ENCODE peak calls at places on chromosomes 16 and 17, in five cellular contexts. F is Panc1, X is left lung, P is PC-3, I is GM12878. O is an unnamed sample.
A peak's percentile ranks its signal among the peaks of the same experiment; 100 is the strongest.

GRCh38 chr16:88886915-88887521 is 20.6 kb upstream of the PABPN1L start:
- DNase-seq in I (no peak), F (no peak), P (no peak), X (peak; percentile 42), O (no peak)

GRCh38 chr16:85902366-85903155 is 3.6 kb downstream of the IRF8 start:
- DNase-seq in P (no peak), F (no peak), I (peak; percentile 92), X (no peak), O (no peak)

GRCh38 chr16:20774703-20775362 is 11.0 kb downstream of the ACSM3 start:
- DNase-seq in X (peak; percentile 86), P (peak; percentile 83), I (peak; percentile 9), F (peak; percentile 73), O (peak; percentile 49)

GRCh38 chr16:20388854-20389253 is 15.7 kb downstream of the PDILT start:
- DNase-seq in F (no peak), I (no peak), P (no peak), X (no peak), O (no peak)

GRCh38 chr17:9062399-9062902 is 41.1 kb downstream of the NTN1 start:
- DNase-seq in I (no peak), P (no peak), F (no peak), X (no peak), O (no peak)

GRCh38 chr16:72464597-72465368 is 292.8 kb upstream of the PMFBP1 start:
- DNase-seq in X (no peak), P (no peak), F (no peak), I (no peak), O (no peak)

GRCh38 chr16:19218581-19218980 is 50.5 kb downstream of the SYT17 start:
- DNase-seq in P (no peak), F (no peak), I (no peak), X (no peak), O (no peak)

GRCh38 chr16:53558665-53559064 is 55.7 kb upstream of the AKTIP start:
- DNase-seq in X (no peak), P (no peak), F (no peak), I (no peak), O (no peak)

GRCh38 chr16:46947900-46948547 is 25.4 kb downstream of the DNAJA2 start:
- DNase-seq in X (no peak), P (peak; percentile 53), F (no peak), I (peak; percentile 32), O (peak; percentile 26)

GRCh38 chr17:312476-313148 is 40.0 kb downstream of the RPH3AL start:
- DNase-seq in X (no peak), F (no peak), P (no peak), I (no peak), O (no peak)

GRCh38 chr17:57413848-57414651 is 157.7 kb downstream of the MSI2 start:
- DNase-seq in P (peak; percentile 71), I (no peak), X (no peak), F (no peak), O (no peak)

GRCh38 chr16:87127061-87127765 is 190.0 kb downstream of the C16orf95 start:
- DNase-seq in X (no peak), I (no peak), P (no peak), F (no peak), O (peak; percentile 70)

GRCh38 chr16:69049146-69049545 is 56.3 kb upstream of the HAS3 start:
- DNase-seq in F (no peak), I (no peak), P (peak; percentile 32), X (no peak), O (peak; percentile 87)

GRCh38 chr17:73182616-73183310 is 10.1 kb upstream of the COG1 start:
- DNase-seq in I (no peak), X (no peak), F (no peak), P (no peak), O (no peak)

GRCh38 chr16:1331712-1332617 is 1.5 kb upstream of the BAIAP3 start:
- DNase-seq in P (peak; percentile 55), F (no peak), X (peak; percentile 78), I (peak; percentile 39), O (peak; percentile 32)

GRCh38 chr16:81713295-81713772 is 65.8 kb upstream of the PLCG2 start:
- DNase-seq in X (no peak), P (no peak), I (no peak), F (no peak), O (no peak)

GRCh38 chr16:83779881-83780280 is 27.9 kb upstream of the HSBP1 start:
- DNase-seq in X (no peak), F (no peak), P (peak; percentile 25), I (no peak), O (peak; percentile 66)

GRCh38 chr17:80212109-80212508 is 8.0 kb downstream of the SGSH start:
- DNase-seq in X (no peak), F (no peak), P (no peak), I (no peak), O (no peak)

GRCh38 chr17:8016632-8017424 is 14.4 kb downstream of the GUCY2D start:
- DNase-seq in X (peak; percentile 85), F (no peak), P (peak; percentile 65), I (no peak), O (peak; percentile 28)

GRCh38 chr16:50414152-50414551 is 45.4 kb upstream of the BRD7 start:
- DNase-seq in X (no peak), I (no peak), F (no peak), P (no peak), O (no peak)

GRCh38 chr17:42249681-42250446 is 26.3 kb downstream of the STAT5B start:
- DNase-seq in P (no peak), X (no peak), I (peak; percentile 17), F (no peak), O (no peak)

GRCh38 chr17:17823433-17824118 is 13.2 kb downstream of the SREBF1 start:
- DNase-seq in P (peak; percentile 96), I (no peak), X (peak; percentile 88), F (no peak), O (peak; percentile 73)

GRCh38 chr17:21502301-21502700 is 126.1 kb downstream of the KCNJ12 start:
- DNase-seq in X (no peak), P (no peak), F (no peak), I (no peak), O (no peak)

GRCh38 chr16:88320947-88321634 is 61.7 kb upstream of the ZNF469 start:
- DNase-seq in X (no peak), P (peak; percentile 38), F (no peak), I (no peak), O (no peak)

GRCh38 chr16:89588413-89589109 is 13.0 kb downstream of the CPNE7 start:
- DNase-seq in X (no peak), I (no peak), F (no peak), P (no peak), O (no peak)

GRCh38 chr16:11233727-11234376 is 22.2 kb downstream of the SOCS1 start:
- DNase-seq in P (no peak), F (no peak), I (no peak), X (no peak), O (no peak)

GRCh38 chr17:5557485-5557884 is 26.8 kb downstream of the NLRP1 start:
- DNase-seq in F (no peak), I (no peak), P (peak; percentile 46), X (no peak), O (peak; percentile 56)

GRCh38 chr17:7551396-7551795 is 2.5 kb downstream of the TNFSF12 start:
- DNase-seq in I (no peak), X (no peak), F (no peak), P (no peak), O (no peak)

GRCh38 chr17:37079735-37080134 is 131.0 kb downstream of the AATF start:
- DNase-seq in F (no peak), X (no peak), I (no peak), P (no peak), O (no peak)

GRCh38 chr16:19884611-19885455 is at the start of gene GPRC5B:
- DNase-seq in P (peak; percentile 34), I (no peak), F (no peak), X (no peak), O (peak; percentile 33)

GRCh38 chr17:19311421-19312215 is 50.9 kb downstream of the B9D1 start:
- DNase-seq in I (no peak), X (no peak), P (no peak), F (no peak), O (peak; percentile 40)

GRCh38 chr16:4306439-4307214 is 9.2 kb upstream of the GLIS2 start:
- DNase-seq in I (no peak), X (no peak), P (no peak), F (no peak), O (no peak)

GRCh38 chr17:39754161-39754957 is 16.6 kb downstream of the GRB7 start:
- DNase-seq in X (peak; percentile 97), I (peak; percentile 87), F (peak; percentile 35), P (peak; percentile 89), O (peak; percentile 67)

GRCh38 chr17:28086519-28086918 is 44.0 kb downstream of the NLK start:
- DNase-seq in F (no peak), X (no peak), P (peak; percentile 68), I (no peak), O (no peak)

GRCh38 chr16:25014500-25015147 is 545 bp downstream of the ARHGAP17 start:
- DNase-seq in F (no peak), X (peak; percentile 52), P (peak; percentile 39), I (no peak), O (peak; percentile 54)

GRCh38 chr16:96935-97381 is 18.9 kb downstream of the MPG start:
- DNase-seq in P (peak; percentile 87), I (peak; percentile 55), F (peak; percentile 60), X (peak; percentile 92), O (peak; percentile 79)
- H3K4me1 ChIP-seq in P (no peaks in the 10 kb centered on the region), I (no peaks in the 10 kb centered on the region), F (peaks cover 2% of the 10 kb centered on the region), X (peaks cover 2% of the 10 kb centered on the region), O (peaks cover 10% of the 10 kb centered on the region)

GRCh38 chr16:67860589-67861398 is 12.1 kb upstream of the EDC4 start:
- DNase-seq in I (no peak), P (peak; percentile 68), X (no peak), F (no peak), O (peak; percentile 72)
- H3K4me1 ChIP-seq in I (no peaks in the 10 kb centered on the region), P (peaks cover 41% of the 10 kb centered on the region), X (peaks cover 12% of the 10 kb centered on the region), F (peaks cover 13% of the 10 kb centered on the region), O (peaks cover 44% of the 10 kb centered on the region)

GRCh38 chr17:77449908-77450741 is 309.4 kb downstream of the SEC14L1 start:
- DNase-seq in I (no peak), P (peak; percentile 25), X (no peak), F (no peak), O (peak; percentile 57)
- H3K4me1 ChIP-seq in I (peaks cover 54% of the 10 kb centered on the region), P (peaks cover 19% of the 10 kb centered on the region), X (peaks cover 52% of the 10 kb centered on the region), F (peaks cover 88% of the 10 kb centered on the region), O (peaks cover 64% of the 10 kb centered on the region)

DNA sequence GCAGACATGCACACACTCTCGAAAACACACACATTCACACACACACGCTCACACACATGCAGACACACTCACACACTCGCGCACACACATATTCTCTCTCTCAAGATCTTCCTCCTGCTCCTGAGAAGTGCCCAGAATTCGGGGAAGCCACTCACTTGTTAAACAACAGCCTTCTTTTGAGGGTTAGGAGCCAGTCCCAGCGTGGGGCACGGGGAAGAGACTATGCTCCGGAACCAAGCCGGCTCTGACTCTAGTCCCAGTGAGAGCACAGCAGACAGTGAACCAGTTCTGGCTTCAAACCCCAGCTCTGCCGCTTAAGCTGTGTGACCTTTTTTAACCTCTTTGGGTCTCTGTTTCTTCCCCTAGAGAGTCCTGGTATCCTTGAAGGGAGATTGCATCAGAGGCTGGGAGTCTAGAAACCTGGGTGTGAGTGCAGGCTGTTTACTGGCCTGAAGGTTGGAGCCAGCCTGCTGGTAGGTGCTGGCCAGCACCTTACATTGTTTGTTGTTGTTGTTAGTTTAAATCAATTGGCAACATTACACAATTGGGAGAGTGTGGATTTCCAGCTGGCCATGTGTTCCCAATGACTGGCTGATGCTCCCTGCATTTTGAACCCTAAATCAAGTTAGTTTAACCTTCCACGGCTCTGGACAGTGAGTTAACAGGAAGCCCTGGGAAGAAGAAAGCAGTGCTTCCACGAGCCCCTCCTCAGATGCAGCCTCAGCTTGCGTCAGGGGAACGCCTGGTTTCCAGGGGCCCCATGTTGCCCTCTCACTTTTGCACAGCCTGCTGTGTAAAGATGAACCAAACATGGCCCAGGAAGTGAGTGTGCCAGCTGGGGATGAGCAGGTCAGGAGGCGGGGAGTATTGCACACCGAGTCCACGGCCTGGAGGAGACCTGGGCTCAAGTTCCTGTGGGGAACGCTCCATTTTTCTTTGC is 71.6 kb downstream of the GAS7 start:
- DNase-seq in F (no peak), I (no peak), P (no peak), X (no peak), O (peak; percentile 90)
- H3K4me1 ChIP-seq in F (no peaks in the 10 kb centered on the region), I (peaks cover 5% of the 10 kb centered on the region), P (no peaks in the 10 kb centered on the region), X (peaks cover 3% of the 10 kb centered on the region), O (peaks cover 26% of the 10 kb centered on the region)

O was measured in fibroblast of lung.